ENCODE peak calls at places on chromosome 14, in five cellular contexts. N, C, K, T and W are unnamed samples.

GRCh38 chr14:23215421-23215820 is 22.3 kb upstream of the RNF212B start:
- DNase-seq in N (no peak), C (no peak), K (no peak), T (no peak), W (no peak)

GRCh38 chr14:76926521-76927251 is 100.5 kb downstream of the LRRC74A start:
- DNase-seq in N (no peak), C (peak), K (no peak), T (peak), W (no peak)

GRCh38 chr14:69644814-69645213 is 33.4 kb downstream of the SUSD6 start:
- DNase-seq in N (no peak), C (no peak), K (no peak), T (no peak), W (no peak)

GRCh38 chr14:24710403-24711063 is 76.5 kb upstream of the GZMB start:
- DNase-seq in N (peak), C (peak), K (peak), T (peak), W (no peak)

GRCh38 chr14:61475316-61475715 is 153.9 kb downstream of the PRKCH start:
- DNase-seq in N (peak), C (no peak), K (no peak), T (peak), W (no peak)

GRCh38 chr14:29521526-29522137 is 406.0 kb downstream of the PRKD1 start:
- DNase-seq in N (peak), C (no peak), K (no peak), T (peak), W (no peak)

GRCh38 chr14:93114068-93114710 is 1.5 kb downstream of the ITPK1 start:
- DNase-seq in N (peak), C (no peak), K (no peak), T (no peak), W (no peak)

GRCh38 chr14:74391479-74391878 is 34.5 kb downstream of the SYNDIG1L start:
- DNase-seq in N (no peak), C (no peak), K (no peak), T (no peak), W (no peak)

GRCh38 chr14:33657478-33657877 is 293.4 kb downstream of the EGLN3 start:
- DNase-seq in N (peak), C (no peak), K (no peak), T (peak), W (no peak)

GRCh38 chr14:77867476-77867875 is 67.6 kb downstream of the ADCK1 start:
- DNase-seq in N (no peak), C (no peak), K (no peak), T (no peak), W (no peak)

GRCh38 chr14:58572092-58572853 is 65.5 kb upstream of the DACT1 start:
- DNase-seq in N (no peak), C (no peak), K (no peak), T (peak), W (no peak)

GRCh38 chr14:32470161-32470705 is 141.1 kb downstream of the AKAP6 start:
- DNase-seq in N (no peak), C (no peak), K (no peak), T (peak), W (no peak)

GRCh38 chr14:103522649-103523582 is at the start of gene CKB:
- DNase-seq in N (no peak), C (peak), K (peak), T (peak), W (no peak)

GRCh38 chr14:99188721-99189120 is 83.3 kb downstream of the BCL11B start:
- DNase-seq in N (no peak), C (no peak), K (no peak), T (no peak), W (no peak)

GRCh38 chr14:73809386-73809785 is 42.2 kb upstream of the PTGR2 start:
- DNase-seq in N (no peak), C (no peak), K (no peak), T (no peak), W (no peak)

GRCh38 chr14:65750906-65751305 is 338.4 kb downstream of the FUT8 start:
- DNase-seq in N (no peak), C (no peak), K (no peak), T (no peak), W (no peak)

GRCh38 chr14:51283402-51283825 is 43.4 kb downstream of the TMX1 start:
- DNase-seq in N (peak), C (no peak), K (no peak), T (peak), W (peak)

GRCh38 chr14:73725116-73726024 is 11.2 kb upstream of the PNMA1 start:
- DNase-seq in N (no peak), C (no peak), K (no peak), T (peak), W (no peak)

GRCh38 chr14:98919431-98919830 is 352.6 kb downstream of the BCL11B start:
- DNase-seq in N (no peak), C (no peak), K (no peak), T (no peak), W (no peak)

GRCh38 chr14:81096656-81097055 is 124.1 kb downstream of the GTF2A1 start:
- DNase-seq in N (no peak), C (no peak), K (no peak), T (no peak), W (no peak)

GRCh38 chr14:46245281-46245680 is 406.3 kb downstream of the RPL10L start:
- DNase-seq in N (no peak), C (no peak), K (no peak), T (no peak), W (no peak)

GRCh38 chr14:60775296-60775695 is 40.7 kb downstream of the MNAT1 start:
- DNase-seq in N (peak), C (no peak), K (no peak), T (peak), W (no peak)

DNA sequence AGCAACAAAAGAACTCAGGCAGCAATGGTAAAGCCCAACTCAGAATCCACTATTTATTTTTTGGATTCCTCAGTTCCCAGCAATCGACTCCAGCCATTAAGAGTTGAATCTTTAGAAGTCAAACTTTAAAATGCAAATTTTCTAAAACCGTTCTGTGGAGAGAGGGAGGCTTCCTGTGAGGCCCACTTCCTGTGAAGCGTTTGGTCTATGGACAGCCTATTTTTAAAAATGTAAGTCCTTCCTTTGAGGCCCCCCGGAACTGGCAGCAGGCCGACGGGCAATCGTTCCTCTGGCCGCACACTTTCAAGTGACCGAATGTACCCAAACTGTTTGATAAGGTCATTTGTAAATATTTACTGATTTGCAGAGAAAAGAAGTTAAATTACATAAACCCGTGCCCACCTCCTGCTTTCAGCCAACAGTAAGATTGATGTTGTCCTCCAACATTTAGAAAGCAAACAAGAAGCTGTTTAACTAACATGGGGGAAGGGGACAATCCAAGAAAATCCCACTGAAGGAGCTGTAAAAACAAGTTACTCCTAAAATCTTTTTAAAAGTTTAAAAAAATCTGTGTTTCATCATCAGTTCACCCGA is 65.6 kb downstream of the FOXN3 start:
- DNase-seq in N (peak), C (peak), K (peak), T (peak), W (no peak)
- TF ChIP-seq POLR2A in N (no peak), C (no peak), K (no peak), T (no peak), W (no peak)

GRCh38 chr14:45134051-45134958 is at the start of gene FKBP3:
- DNase-seq in N (peak), C (peak), K (peak), T (peak), W (peak)
- TF ChIP-seq POLR2A in N (peak), C (peak), K (peak), T (peak), W (peak)

DNA sequence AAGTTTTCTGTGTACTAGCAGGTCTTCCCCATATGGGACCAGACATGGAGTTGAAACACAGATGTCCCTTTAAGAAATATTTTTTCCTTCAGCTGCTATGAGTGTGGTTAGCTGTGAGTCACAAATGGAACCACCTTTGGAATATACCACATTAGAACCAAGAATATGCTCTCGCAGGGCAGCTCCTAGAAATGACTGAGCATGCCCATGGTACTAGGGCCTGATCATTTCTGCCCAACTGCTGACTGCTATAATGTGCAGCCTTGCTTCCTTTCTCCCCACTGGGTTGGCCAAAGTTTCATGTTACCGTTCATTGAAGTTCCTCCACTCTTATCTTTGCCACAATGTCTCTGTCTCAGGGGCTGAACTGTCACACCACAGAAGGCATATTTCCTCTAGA is 1074.6 kb downstream of the FLRT2 start:
- DNase-seq in N (no peak), C (no peak), K (no peak), T (peak), W (no peak)
- TF ChIP-seq POLR2A in N (no peak), C (no peak), K (no peak), T (no peak), W (no peak)

GRCh38 chr14:56120091-56120632 is 2.0 kb downstream of the PELI2 start:
- DNase-seq in N (peak), C (no peak), K (no peak), T (peak), W (no peak)

GRCh38 chr14:56116128-56116900 is 1.9 kb upstream of the PELI2 start:
- DNase-seq in N (peak), C (no peak), K (no peak), T (no peak), W (no peak)

GRCh38 chr14:56118611-56119181 is 485 bp downstream of the PELI2 start:
- DNase-seq in N (peak), C (peak), K (peak), T (no peak), W (no peak)

GRCh38 chr14:56119221-56119967 is 1.2 kb downstream of the PELI2 start:
- DNase-seq in N (peak), C (peak), K (peak), T (peak), W (no peak)

GRCh38 chr14:56117765-56118610 is at the start of gene PELI2:
- DNase-seq in N (peak), C (peak), K (peak), T (peak), W (peak)
- TF ChIP-seq POLR2A in N (peak), C (peak), K (peak), T (peak), W (no peak)

DNA sequence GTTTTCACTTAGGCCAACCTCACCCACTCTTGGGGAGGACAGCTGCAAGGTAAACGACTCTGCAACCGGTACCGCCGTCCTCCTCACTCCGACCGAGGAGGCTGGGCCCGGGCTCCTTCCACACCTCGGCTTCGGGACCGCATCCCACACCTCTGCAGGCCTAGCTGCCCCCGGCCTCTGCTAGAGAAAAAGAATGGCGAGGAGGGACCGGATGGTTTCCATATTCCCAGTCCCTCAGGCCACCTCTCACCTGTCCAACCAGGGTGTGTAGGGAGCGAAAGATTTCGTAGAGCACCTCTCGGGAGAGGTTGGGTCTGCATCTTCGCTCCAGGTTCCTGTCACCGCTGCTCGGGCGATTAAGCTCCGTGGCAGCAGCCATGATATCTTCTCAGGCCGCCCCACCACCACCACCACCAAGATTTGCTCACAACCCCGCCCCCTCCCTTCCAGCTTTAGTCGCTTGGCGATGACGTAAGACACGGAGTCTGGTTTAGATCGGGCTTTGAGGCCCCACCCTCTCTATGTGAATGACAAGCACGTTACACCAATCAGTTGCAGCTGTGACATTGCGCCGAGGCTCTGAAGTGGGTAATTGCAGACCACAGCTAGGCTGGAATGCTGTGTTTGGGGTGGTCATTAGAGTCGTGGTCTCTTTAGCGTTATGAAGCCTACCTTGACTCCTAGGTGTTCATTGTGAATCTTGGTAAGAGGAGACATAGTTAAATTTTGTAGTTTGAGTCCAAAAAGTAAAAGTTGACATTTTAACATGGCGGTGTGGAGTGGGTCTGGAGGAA is at the start of gene MBIP:
- DNase-seq in N (peak), C (peak), K (peak), T (peak), W (peak)
- TF ChIP-seq POLR2A in N (no peak), C (peak), K (peak), T (peak), W (peak)

GRCh38 chr14:104752735-104753527 is at the start of gene SIVA1:
- DNase-seq in N (peak), C (peak), K (peak), T (peak), W (peak)
- TF ChIP-seq POLR2A in N (peak), C (peak), K (peak), T (peak), W (peak)